ENCODE peak calls at places on chromosome 10, in ten cellular contexts. L is NB4, X is cardiac fibroblast, K is ascending aorta, D is uterus, N is kidney epithelial cell, Z is colonic mucosa, I is lower leg skin, C is astrocyte of the spinal cord, W is GM23338. G is an unnamed sample.

GRCh38 chr10:26507441-26507840 is 69.3 kb downstream of the APBB1IP start:
- DNase-seq in L (no peak), X (no peak), K (no peak), D (no peak), N (no peak), Z (no peak), I (no peak), C (no peak), W (no peak), G (no peak)

GRCh38 chr10:78407009-78407711 is 373.5 kb downstream of the RPS24 start:
- DNase-seq in L (peak; percentile 40), X (peak; percentile 96), K (peak; percentile 83), D (peak; percentile 93), N (peak; percentile 77), Z (peak; percentile 89), I (peak; percentile 87), C (peak; percentile 92), W (peak; percentile 98), G (peak; percentile 62)

GRCh38 chr10:78336402-78336791 is 302.7 kb downstream of the RPS24 start:
- DNase-seq in L (no peak), X (peak; percentile 71), K (peak; percentile 62), D (peak; percentile 36), N (peak; percentile 65), Z (peak; percentile 18), I (peak; percentile 72), C (peak; percentile 91), W (no peak), G (peak; percentile 71)

GRCh38 chr10:132194726-132195125 is 8.0 kb downstream of the DPYSL4 start:
- DNase-seq in L (no peak), X (no peak), K (no peak), D (no peak), N (no peak), Z (no peak), I (no peak), C (no peak), W (no peak), G (no peak)

GRCh38 chr10:2928219-2928840 is 139.0 kb upstream of the PFKP start:
- DNase-seq in L (peak; percentile 72), X (peak; percentile 64), K (no peak), D (peak; percentile 41), N (peak; percentile 26), Z (peak; percentile 80), I (no peak), C (peak; percentile 44), W (peak; percentile 90), G (peak; percentile 40)

GRCh38 chr10:38157270-38157685 is 63.1 kb downstream of the ZNF37A start:
- DNase-seq in L (no peak), X (no peak), K (no peak), D (no peak), N (no peak), Z (no peak), I (no peak), C (no peak), W (no peak), G (no peak)

GRCh38 chr10:88108115-88108610 is 244.7 kb downstream of the PTEN start:
- DNase-seq in L (peak; percentile 97), X (no peak), K (no peak), D (no peak), N (no peak), Z (no peak), I (no peak), C (no peak), W (no peak), G (no peak)

GRCh38 chr10:119803264-119803663 is 69.4 kb downstream of the MCMBP start:
- DNase-seq in L (no peak), X (peak; percentile 15), K (no peak), D (no peak), N (no peak), Z (no peak), I (no peak), C (peak; percentile 61), W (no peak), G (no peak)

GRCh38 chr10:84216834-84217233 is 8.5 kb downstream of the LRIT2 start:
- DNase-seq in L (no peak), X (no peak), K (no peak), D (no peak), N (no peak), Z (no peak), I (peak; percentile 81), C (no peak), W (no peak), G (no peak)

GRCh38 chr10:78196964-78197363 is 163.3 kb downstream of the RPS24 start:
- DNase-seq in L (no peak), X (peak; percentile 44), K (no peak), D (no peak), N (peak; percentile 28), Z (no peak), I (no peak), C (peak; percentile 20), W (no peak), G (peak; percentile 29)

GRCh38 chr10:28676297-28676967 is 889 bp upstream of the BAMBI start:
- DNase-seq in L (peak; percentile 45), X (no peak), K (peak; percentile 70), D (no peak), N (no peak), Z (no peak), I (peak; percentile 87), C (no peak), W (peak; percentile 78), G (no peak)

GRCh38 chr10:125144693-125145623 is 15.4 kb downstream of the CTBP2 start:
- DNase-seq in L (peak; percentile 76), X (peak; percentile 70), K (no peak), D (no peak), N (no peak), Z (no peak), I (no peak), C (no peak), W (peak; percentile 81), G (no peak)

GRCh38 chr10:20911626-20912025 is 14.5 kb upstream of the NEBL start:
- DNase-seq in L (no peak), X (no peak), K (no peak), D (no peak), N (no peak), Z (no peak), I (no peak), C (no peak), W (no peak), G (no peak)

DNA sequence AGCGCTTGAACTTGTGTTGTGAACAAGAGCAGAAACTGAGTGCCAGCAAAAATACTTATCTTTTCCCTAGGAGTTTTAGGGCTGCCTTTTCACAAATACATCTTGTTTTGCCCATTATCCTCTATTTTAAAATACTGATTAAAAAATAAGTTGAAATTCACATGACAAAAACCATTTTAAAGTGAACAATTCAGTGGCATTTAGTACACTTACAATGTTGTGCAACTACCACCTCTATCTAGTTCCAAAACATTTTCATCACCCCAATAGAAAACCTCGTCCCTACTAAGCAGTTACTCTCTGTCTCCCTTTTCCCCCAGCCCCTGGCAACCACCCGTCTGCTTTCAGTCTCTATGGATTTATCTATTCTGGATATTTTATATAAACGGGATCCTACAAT is 1.4 kb downstream of the WBP1L start:
- DNase-seq in L (no peak), X (no peak), K (no peak), D (no peak), N (no peak), Z (no peak), I (no peak), C (no peak), W (no peak), G (no peak)
- H3K4me3 ChIP-seq in L (peak overlapping the region; percentile 83), X (peak overlapping the region; percentile 98), K (peak overlapping the region; percentile 85), D (no peak overlapping the region), N (peak overlapping the region; percentile 85), Z (peak overlapping the region; percentile 97), I (no peak overlapping the region), C (peak overlapping the region; percentile 99), W (no peak overlapping the region), G (peak overlapping the region; percentile 71)

GRCh38 chr10:416091-416515 is 273.4 kb downstream of the DIP2C start:
- DNase-seq in L (no peak), X (no peak), K (no peak), D (no peak), N (no peak), Z (no peak), I (no peak), C (no peak), W (peak; percentile 53), G (no peak)
- TF ChIP-seq CTCF in L (no peak), X (no peak), K (no peak), D (no peak), N (no peak), Z (no peak), I (no peak), C (no peak), W (peak; percentile 47), G (no peak)

GRCh38 chr10:107104026-107104652 is 60.4 kb downstream of the SORCS1 start:
- DNase-seq in L (no peak), X (no peak), K (no peak), D (no peak), N (no peak), Z (no peak), I (no peak), C (no peak), W (peak; percentile 35), G (no peak)
- H3K4me3 ChIP-seq in L (no peak overlapping the region), X (no peak overlapping the region), K (no peak overlapping the region), D (no peak overlapping the region), N (no peak overlapping the region), Z (no peak overlapping the region), I (no peak overlapping the region), C (no peak overlapping the region), W (no peak overlapping the region), G (no peak overlapping the region)

GRCh38 chr10:113782367-113782766 is 30.9 kb downstream of the PLEKHS1 start:
- DNase-seq in L (no peak), X (no peak), K (no peak), D (no peak), N (no peak), Z (no peak), I (no peak), C (no peak), W (no peak), G (no peak)

GRCh38 chr10:113782986-113783704 is 31.7 kb downstream of the PLEKHS1 start:
- DNase-seq in L (no peak), X (no peak), K (no peak), D (no peak), N (no peak), Z (no peak), I (no peak), C (no peak), W (no peak), G (no peak)

GRCh38 chr10:113775681-113776294 is 24.3 kb downstream of the PLEKHS1 start:
- DNase-seq in L (no peak), X (no peak), K (no peak), D (no peak), N (no peak), Z (no peak), I (no peak), C (no peak), W (peak; percentile 22), G (no peak)

GRCh38 chr10:113776553-113776952 is 25.1 kb downstream of the PLEKHS1 start:
- DNase-seq in L (no peak), X (no peak), K (no peak), D (no peak), N (no peak), Z (no peak), I (no peak), C (no peak), W (no peak), G (no peak)

DNA sequence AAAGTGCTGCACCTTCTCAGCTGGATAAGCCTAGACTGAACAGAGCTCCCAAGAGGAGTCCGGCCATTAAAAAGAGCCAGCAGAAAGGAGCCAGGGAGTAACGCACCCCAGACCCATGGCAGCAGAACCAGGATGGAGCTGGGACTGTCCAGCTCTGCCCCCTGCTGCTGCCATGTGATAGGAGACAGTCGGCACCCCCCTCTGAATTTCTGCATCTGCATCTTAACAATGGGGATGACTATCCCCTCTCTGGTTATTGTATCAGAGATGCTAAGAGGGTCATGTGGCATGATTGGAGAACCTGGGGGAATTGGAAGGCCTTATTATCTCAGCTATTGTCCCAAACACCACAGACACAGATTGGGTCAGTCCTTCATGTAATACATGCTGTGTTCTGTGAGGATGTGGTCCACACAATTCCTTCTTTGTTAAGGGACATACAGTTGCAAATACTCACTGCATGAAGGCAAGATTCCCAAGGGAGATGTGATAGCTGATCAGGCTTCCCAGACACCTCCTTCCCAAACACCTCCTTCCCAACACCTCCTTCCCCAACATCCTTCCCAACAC is 29.3 kb downstream of the PLEKHS1 start:
- DNase-seq in L (peak; percentile 11), X (no peak), K (no peak), D (no peak), N (no peak), Z (no peak), I (no peak), C (no peak), W (no peak), G (no peak)
- TF ChIP-seq CTCF in L (peak; percentile 8), X (no peak), K (no peak), D (no peak), N (no peak), Z (no peak), I (no peak), C (no peak), W (no peak), G (peak; percentile 12)